ENCODE peak calls at places on chromosome 21, in eight cellular contexts. N is HepG2, P is ovary, F is HL-60, B is colonic mucosa, Y is esophagus squamous epithelium, C is progenitor cell of endocrine pancreas, H is neural crest cell. D is an unnamed sample.

GRCh38 chr21:31909153-31909771 is 36.4 kb downstream of the HUNK start:
- DNase-seq in P (peak), B (no peak), C (no peak), N (no peak), Y (no peak), F (no peak), H (no peak), D (no peak)

GRCh38 chr21:46668381-46668780 is 32.9 kb downstream of the PRMT2 start:
- DNase-seq in F (no peak), C (no peak), B (no peak), N (no peak), Y (no peak), P (no peak), H (no peak), D (no peak)

GRCh38 chr21:46229133-46229922 is 754 bp upstream of the LSS start:
- DNase-seq in H (no peak), C (peak), B (no peak), F (peak), Y (no peak), P (peak), N (peak), D (no peak)

GRCh38 chr21:41709965-41710822 is 56.7 kb downstream of the RIPK4 start:
- DNase-seq in F (no peak), C (no peak), P (no peak), B (no peak), Y (no peak), N (no peak), H (no peak), D (no peak)

GRCh38 chr21:15809818-15810217 is 80.0 kb downstream of the USP25 start:
- DNase-seq in B (no peak), P (no peak), C (no peak), Y (no peak), H (no peak), F (peak), N (no peak), D (no peak)

GRCh38 chr21:15872236-15872635 is 142.5 kb downstream of the USP25 start:
- DNase-seq in Y (no peak), N (no peak), P (no peak), H (no peak), B (no peak), C (no peak), F (no peak), D (no peak)

GRCh38 chr21:42164064-42164789 is 54.7 kb upstream of the ABCG1 start:
- DNase-seq in Y (no peak), C (no peak), B (peak), H (peak), N (peak), P (no peak), F (peak), D (no peak)

GRCh38 chr21:25179116-25179515 is 428.2 kb downstream of the MRPL39 start:
- DNase-seq in C (no peak), Y (no peak), B (no peak), N (no peak), H (no peak), P (no peak), F (peak), D (no peak)

GRCh38 chr21:42161401-42161956 is 57.5 kb upstream of the ABCG1 start:
- DNase-seq in C (no peak), N (no peak), Y (no peak), P (no peak), H (no peak), B (no peak), F (no peak), D (no peak)

GRCh38 chr21:26099610-26100219 is 70.9 kb downstream of the APP start:
- DNase-seq in F (peak), C (no peak), H (no peak), P (no peak), N (no peak), B (no peak), Y (no peak), D (no peak)

GRCh38 chr21:38832664-38833063 is 26.9 kb downstream of the ETS2 start:
- DNase-seq in H (no peak), P (no peak), B (peak), Y (no peak), C (no peak), N (no peak), F (no peak), D (no peak)

GRCh38 chr21:38830667-38831525 is 25.2 kb downstream of the ETS2 start:
- DNase-seq in P (no peak), N (no peak), H (no peak), Y (no peak), C (no peak), B (peak), F (no peak), D (no peak)

GRCh38 chr21:38831526-38832467 is 26.1 kb downstream of the ETS2 start:
- DNase-seq in P (no peak), C (no peak), N (peak), Y (no peak), H (no peak), F (peak), B (peak), D (no peak)

GRCh38 chr21:38834725-38835124 is 29.0 kb downstream of the ETS2 start:
- DNase-seq in C (no peak), F (no peak), B (peak), P (no peak), Y (no peak), H (no peak), N (peak), D (no peak)

DNA sequence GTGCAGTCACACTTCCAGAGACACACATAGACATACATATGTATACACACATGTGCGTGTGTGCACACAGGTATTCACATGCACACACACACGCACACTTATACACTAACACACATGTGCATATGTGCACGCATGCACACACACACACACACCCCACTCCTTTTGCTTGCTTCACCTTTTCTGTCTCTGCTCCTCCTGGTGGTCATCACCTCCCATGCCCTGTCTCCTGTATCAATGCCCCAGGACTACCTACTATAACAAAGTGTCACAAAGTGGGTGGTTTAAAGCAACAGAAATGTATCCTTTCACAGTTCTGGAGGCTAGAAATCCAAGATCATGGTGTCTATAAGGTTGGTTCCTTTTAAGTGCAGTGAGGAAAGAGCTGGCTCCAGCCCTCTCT is 27.4 kb downstream of the ETS2 start:
- DNase-seq in Y (no peak), B (peak), C (no peak), H (no peak), N (peak), F (no peak), P (no peak), D (no peak)
- TF ChIP-seq CTCF in Y (no peak), B (no peak), C (peak), H (peak), N (peak), F (no peak), P (no peak), D (no peak)

GRCh38 chr21:34511787-34512451 is at the start of gene KCNE1:
- DNase-seq in H (no peak), Y (no peak), N (no peak), P (no peak), C (no peak), F (peak), B (no peak), D (no peak)

GRCh38 chr21:34513109-34513675 is 1.2 kb upstream of the KCNE1 start:
- DNase-seq in Y (no peak), N (no peak), F (peak), B (no peak), C (no peak), P (no peak), H (no peak), D (no peak)

GRCh38 chr21:34510148-34511142 is 1.6 kb downstream of the KCNE1 start:
- DNase-seq in H (peak), Y (no peak), P (no peak), F (peak), B (peak), C (peak), N (peak), D (no peak)

GRCh38 chr21:34511154-34511553 is 856 bp downstream of the KCNE1 start:
- DNase-seq in P (no peak), B (no peak), Y (no peak), F (no peak), C (no peak), N (no peak), H (no peak), D (no peak)

DNA sequence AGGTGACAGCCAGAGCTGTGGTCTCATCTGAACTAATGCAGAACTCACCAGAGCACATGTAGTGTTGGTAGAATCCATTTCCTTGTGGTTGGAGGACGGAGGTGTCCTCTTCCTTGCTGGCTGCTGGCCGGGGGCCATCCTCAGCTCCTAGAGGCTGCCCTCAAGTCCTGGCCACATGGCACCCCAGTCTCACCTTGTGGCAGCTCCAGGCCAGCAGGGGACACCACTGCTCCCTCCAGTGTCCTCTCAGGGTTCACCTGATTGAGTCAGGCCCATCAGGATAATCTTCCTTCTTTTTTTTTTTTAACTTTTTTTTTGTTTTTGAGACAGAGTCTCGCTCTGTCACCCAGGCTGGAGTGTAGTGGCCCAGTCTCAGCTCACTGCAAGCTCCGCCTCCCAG is 2.9 kb downstream of the KCNE1 start:
- DNase-seq in P (no peak), F (no peak), Y (no peak), C (no peak), N (no peak), B (no peak), H (no peak), D (no peak)
- TF ChIP-seq CTCF in P (no peak), F (no peak), Y (no peak), C (no peak), N (peak), B (peak), H (no peak), D (no peak)

GRCh38 chr21:40505681-40506080 is 341.3 kb downstream of the DSCAM start:
- DNase-seq in B (no peak), C (no peak), F (no peak), Y (no peak), H (no peak), P (no peak), N (no peak), D (no peak)

GRCh38 chr21:40507978-40508377 is 339.0 kb downstream of the DSCAM start:
- DNase-seq in F (no peak), B (no peak), C (no peak), P (no peak), N (peak), Y (no peak), H (no peak), D (no peak)

GRCh38 chr21:40504825-40505224 is 342.1 kb downstream of the DSCAM start:
- DNase-seq in P (no peak), B (no peak), C (no peak), F (no peak), Y (no peak), H (no peak), N (no peak), D (no peak)
- TF ChIP-seq CTCF in P (no peak), B (no peak), C (no peak), F (no peak), Y (no peak), H (no peak), N (no peak), D (no peak)

DNA sequence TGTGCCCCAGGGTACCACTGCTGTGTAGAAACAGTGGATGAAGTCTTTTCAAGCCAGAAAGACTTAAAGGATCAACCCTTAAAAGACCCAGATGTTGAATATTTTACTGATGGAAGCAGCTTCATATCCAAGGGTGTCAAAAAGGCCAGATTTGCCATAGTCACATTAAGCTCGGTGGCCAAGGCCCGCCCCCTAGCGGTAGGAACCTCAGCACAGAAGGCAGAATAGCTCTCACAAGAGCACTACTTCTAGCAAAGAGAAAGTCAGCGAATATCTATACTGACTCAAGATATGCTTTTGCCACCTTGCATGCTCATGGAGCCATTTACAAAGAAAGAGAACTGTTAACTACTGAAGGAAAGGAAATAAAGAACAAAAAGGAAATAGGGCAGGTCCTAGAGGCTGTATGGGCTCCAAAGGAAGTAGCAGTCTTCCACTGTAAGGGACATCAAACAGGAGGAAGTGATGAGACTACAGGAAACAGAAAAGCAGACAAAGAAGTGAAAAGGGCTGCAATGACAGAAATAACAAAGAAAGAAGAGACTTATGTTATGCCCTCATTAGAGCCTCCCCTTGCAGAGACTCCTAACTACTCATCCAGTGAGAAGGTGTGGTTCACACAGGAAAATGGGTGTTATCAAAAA is 90.5 kb downstream of the LIPI start:
- DNase-seq in F (peak), Y (no peak), H (peak), C (no peak), N (peak), B (peak), P (no peak), D (no peak)
- TF ChIP-seq CTCF in F (peak), Y (peak), H (peak), C (peak), N (peak), B (peak), P (no peak), D (peak)

GRCh38 chr21:36820176-36821031 is 121.5 kb downstream of the SIM2 start:
- DNase-seq in P (no peak), C (peak), Y (no peak), N (no peak), F (no peak), H (no peak), B (no peak), D (no peak)
- TF ChIP-seq CTCF in P (no peak), C (no peak), Y (no peak), N (no peak), F (no peak), H (no peak), B (no peak), D (no peak)

DNA sequence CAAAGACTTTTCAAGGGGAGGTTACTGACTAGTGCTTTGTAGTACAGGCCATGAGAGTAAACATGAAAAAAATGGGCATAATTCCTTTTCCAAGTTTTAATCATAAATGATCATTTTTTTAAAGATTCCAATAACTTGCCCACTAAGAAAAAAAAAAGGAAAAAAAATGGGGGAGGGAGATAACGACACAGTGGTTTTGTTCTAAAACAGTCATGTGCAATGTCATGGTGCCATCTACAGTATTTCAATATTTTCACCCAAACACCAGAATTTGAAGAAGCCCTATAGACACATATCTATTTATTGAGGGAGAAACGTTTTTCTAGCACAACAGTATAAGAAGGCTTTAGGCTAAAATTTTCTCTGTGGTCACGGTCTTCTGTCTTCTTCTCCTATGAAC is 250.2 kb downstream of the LTN1 start:
- DNase-seq in H (no peak), P (no peak), B (no peak), F (no peak), C (no peak), Y (no peak), N (no peak), D (no peak)
- TF ChIP-seq CTCF in H (peak), P (no peak), B (no peak), F (no peak), C (no peak), Y (no peak), N (no peak), D (no peak)

GRCh38 chr21:39215078-39215477 is 31.8 kb upstream of the PSMG1 start:
- DNase-seq in H (no peak), B (no peak), F (no peak), P (no peak), C (no peak), Y (no peak), N (no peak), D (no peak)

GRCh38 chr21:39220150-39220549 is 36.9 kb upstream of the PSMG1 start:
- DNase-seq in Y (no peak), B (no peak), F (no peak), P (no peak), C (no peak), N (no peak), H (no peak), D (no peak)

GRCh38 chr21:39216290-39216689 is 33.0 kb upstream of the PSMG1 start:
- DNase-seq in C (no peak), B (no peak), Y (no peak), H (no peak), N (no peak), F (no peak), P (no peak), D (no peak)

GRCh38 chr21:39217356-39218081 is 34.3 kb upstream of the PSMG1 start:
- DNase-seq in P (no peak), Y (no peak), F (no peak), B (no peak), N (no peak), C (no peak), H (no peak), D (no peak)

GRCh38 chr21:39218082-39218409 is 34.8 kb upstream of the PSMG1 start:
- DNase-seq in F (no peak), C (no peak), N (no peak), P (no peak), B (no peak), H (no peak), Y (no peak), D (no peak)
- TF ChIP-seq CTCF in F (no peak), C (no peak), N (no peak), P (no peak), B (no peak), H (no peak), Y (no peak), D (no peak)

DNA sequence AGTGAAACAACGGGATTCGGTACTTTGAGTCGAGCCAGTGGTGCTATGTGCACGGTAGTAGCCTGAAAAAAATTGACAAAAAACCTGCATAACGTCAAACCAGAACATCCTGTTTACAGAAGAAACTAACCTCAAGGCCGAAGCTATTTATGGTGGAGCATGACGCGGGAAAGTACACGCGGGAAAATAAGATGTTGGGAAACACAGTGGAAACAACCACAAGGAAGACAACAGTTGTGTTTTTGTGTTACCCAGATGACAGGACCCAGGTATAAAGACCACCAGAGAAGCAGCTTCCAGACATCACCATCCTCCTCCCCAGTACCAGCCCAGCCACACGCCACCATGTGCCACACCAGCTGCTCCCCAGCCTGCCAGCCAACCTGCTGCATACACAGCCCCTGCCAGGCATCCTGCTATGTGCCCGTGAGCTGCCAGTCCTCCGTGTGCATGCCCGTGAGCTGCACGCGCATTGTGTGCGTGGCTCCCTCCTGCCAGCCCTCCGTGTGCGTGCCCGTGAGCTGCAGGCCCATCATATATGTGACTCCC is at the start of gene KRTAP12-3:
- DNase-seq in P (no peak), C (no peak), F (no peak), Y (no peak), H (no peak), N (no peak), B (no peak), D (no peak)
- TF ChIP-seq CTCF in P (no peak), C (no peak), F (no peak), Y (no peak), H (no peak), N (no peak), B (no peak), D (no peak)

GRCh38 chr21:37564924-37565529 is 198.5 kb downstream of the DYRK1A start:
- DNase-seq in N (peak), F (no peak), Y (no peak), H (no peak), B (no peak), C (no peak), P (no peak), D (no peak)

GRCh38 chr21:37563641-37564340 is 197.2 kb downstream of the DYRK1A start:
- DNase-seq in P (peak), B (peak), C (peak), H (peak), Y (peak), N (no peak), F (peak), D (no peak)

GRCh38 chr21:37562920-37563640 is 196.5 kb downstream of the DYRK1A start:
- DNase-seq in P (peak), N (no peak), Y (no peak), B (peak), H (no peak), F (no peak), C (no peak), D (no peak)

GRCh38 chr21:37565530-37566223 is 199.1 kb downstream of the DYRK1A start:
- DNase-seq in P (no peak), Y (no peak), N (peak), F (no peak), H (no peak), C (no peak), B (no peak), D (no peak)

GRCh38 chr21:37564341-37564923 is 197.9 kb downstream of the DYRK1A start:
- DNase-seq in P (peak), C (no peak), B (peak), F (peak), N (peak), H (no peak), Y (peak), D (no peak)
- TF ChIP-seq CTCF in P (no peak), C (no peak), B (no peak), F (no peak), N (peak), H (no peak), Y (no peak), D (no peak)

DNA sequence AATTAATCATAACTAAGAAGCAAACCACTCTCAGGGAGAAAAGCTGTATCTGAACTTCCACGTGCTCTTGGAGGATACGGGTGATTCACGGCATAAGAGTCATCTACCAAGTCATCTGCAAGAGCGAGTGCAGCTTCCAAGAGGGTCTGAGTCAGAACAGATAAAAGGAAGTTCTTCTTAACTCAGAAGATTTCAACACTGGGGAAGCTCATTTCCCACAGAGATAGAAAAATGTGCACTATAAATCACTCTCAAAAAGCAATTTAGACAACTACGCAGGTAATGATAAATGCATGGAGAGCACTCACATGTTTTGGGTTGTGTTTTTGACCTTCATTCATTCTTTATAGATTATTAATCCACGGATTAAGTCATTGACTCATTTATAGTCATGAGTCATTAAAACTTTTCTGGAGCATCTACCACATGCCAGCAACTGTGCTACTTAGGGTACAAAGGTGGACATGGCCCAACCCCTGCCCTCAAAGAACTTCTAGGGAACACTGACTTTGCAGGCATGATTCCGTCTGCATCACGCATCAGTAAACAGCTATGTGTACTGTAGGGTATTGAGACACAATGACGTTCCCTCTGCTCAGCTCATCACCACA is 20.8 kb downstream of the KCNJ15 start:
- DNase-seq in H (no peak), P (no peak), C (no peak), N (no peak), B (peak), Y (no peak), F (peak), D (no peak)
- TF ChIP-seq CTCF in H (no peak), P (no peak), C (no peak), N (no peak), B (no peak), Y (no peak), F (no peak), D (no peak)

D was measured in mesothelial cell of epicardium.